ENCODE peak calls at places on chromosome 21, in eight cellular contexts. B is neural crest cell; R is NCI-H748 treated with DMSO at 0.1 percent for 48 hours; D is psoas muscle; L is endothelial cell; U is posterior vena cava; Z is effector memory CD8-positive, alpha-beta T cell; X is naive thymus-derived CD8-positive, alpha-beta T cell. J is an unnamed sample.

GRCh38 chr21:35909456-35910178 is 150.7 kb downstream of the SETD4 start:
- DNase-seq in Z (no peak), X (no peak), D (no peak), B (no peak), U (no peak), L (no peak), R (no peak), J (no peak)

GRCh38 chr21:16002872-16003466 is 273.2 kb downstream of the USP25 start:
- DNase-seq in Z (no peak), X (no peak), U (no peak), L (no peak), R (no peak), B (no peak), D (no peak), J (no peak)

GRCh38 chr21:26501622-26502021 is 71.5 kb downstream of the CYYR1 start:
- DNase-seq in U (no peak), D (no peak), Z (no peak), X (no peak), R (no peak), B (no peak), L (no peak), J (no peak)

GRCh38 chr21:41651396-41651795 is 115.5 kb downstream of the RIPK4 start:
- DNase-seq in X (no peak), D (no peak), R (no peak), B (no peak), L (no peak), U (peak; percentile 60), Z (no peak), J (no peak)

GRCh38 chr21:32994305-32994704 is 31.4 kb upstream of the OLIG2 start:
- DNase-seq in D (no peak), Z (no peak), L (peak; percentile 11), X (no peak), B (no peak), R (peak; percentile 14), U (no peak), J (peak; percentile 59)

GRCh38 chr21:41877901-41878830 is 978 bp downstream of the PRDM15 start:
- DNase-seq in X (no peak), R (no peak), L (no peak), B (no peak), U (peak; percentile 77), D (peak; percentile 54), Z (peak; percentile 12), J (peak; percentile 67)

GRCh38 chr21:40846566-40847411 is at the start of gene DSCAM:
- DNase-seq in Z (no peak), L (peak; percentile 24), D (no peak), U (no peak), B (peak; percentile 28), X (no peak), R (peak; percentile 40), J (no peak)

GRCh38 chr21:35084869-35085268 is 35.8 kb upstream of the RUNX1 start:
- DNase-seq in B (no peak), L (no peak), D (no peak), Z (no peak), X (no peak), R (no peak), U (no peak), J (no peak)

GRCh38 chr21:34883501-34884271 is 165.4 kb downstream of the RUNX1 start:
- DNase-seq in U (no peak), Z (no peak), B (no peak), L (no peak), R (no peak), X (no peak), D (no peak), J (no peak)

GRCh38 chr21:43681650-43682049 is 22.3 kb downstream of the RRP1B start:
- DNase-seq in L (no peak), Z (no peak), U (no peak), B (no peak), X (no peak), D (no peak), R (no peak), J (no peak)

GRCh38 chr21:28439852-28440251 is 552.8 kb downstream of the LTN1 start:
- DNase-seq in D (no peak), X (no peak), L (no peak), U (no peak), B (no peak), Z (no peak), R (no peak), J (no peak)

GRCh38 chr21:41816583-41817165 is 49.8 kb upstream of the RIPK4 start:
- DNase-seq in B (peak; percentile 57), Z (peak; percentile 38), U (no peak), X (peak; percentile 52), L (peak; percentile 76), D (no peak), R (no peak), J (peak; percentile 87)

GRCh38 chr21:33135925-33136324 is 66.0 kb downstream of the OLIG1 start:
- DNase-seq in Z (no peak), U (no peak), L (no peak), R (no peak), B (no peak), D (no peak), X (no peak), J (no peak)

GRCh38 chr21:38721055-38721454 is 84.7 kb upstream of the ETS2 start:
- DNase-seq in D (no peak), Z (no peak), X (no peak), R (no peak), L (no peak), B (no peak), U (no peak), J (no peak)

GRCh38 chr21:26159869-26160268 is 10.7 kb downstream of the APP start:
- DNase-seq in B (no peak), X (no peak), R (no peak), D (no peak), L (no peak), Z (no peak), U (no peak), J (no peak)

GRCh38 chr21:17793675-17794123 is 25.5 kb downstream of the C21orf91 start:
- DNase-seq in X (no peak), R (no peak), B (no peak), L (no peak), Z (peak; percentile 3), U (no peak), D (no peak), J (peak; percentile 78)

GRCh38 chr21:43196789-43197188 is 28.0 kb downstream of the CRYAA start:
- DNase-seq in L (no peak), U (peak; percentile 46), X (no peak), R (peak; percentile 38), Z (no peak), D (peak; percentile 51), B (no peak), J (no peak)

GRCh38 chr21:41843584-41843983 is 35.6 kb downstream of the PRDM15 start:
- DNase-seq in B (no peak), L (no peak), R (no peak), U (no peak), X (no peak), Z (no peak), D (no peak), J (no peak)

GRCh38 chr21:40512590-40512989 is 334.4 kb downstream of the DSCAM start:
- DNase-seq in D (no peak), B (peak; percentile 16), X (no peak), R (no peak), U (no peak), L (no peak), Z (no peak), J (peak; percentile 31)

GRCh38 chr21:41712201-41712600 is 54.7 kb downstream of the RIPK4 start:
- DNase-seq in R (no peak), U (peak; percentile 56), B (no peak), Z (no peak), X (no peak), L (no peak), D (peak; percentile 19), J (no peak)

GRCh38 chr21:42684109-42684916 is 30.9 kb downstream of the PDE9A start:
- DNase-seq in L (no peak), B (no peak), R (no peak), Z (peak; percentile 29), D (peak; percentile 53), U (no peak), X (peak; percentile 54), J (no peak)

GRCh38 chr21:14114251-14114650 is 96.5 kb downstream of the LIPI start:
- DNase-seq in X (no peak), B (no peak), U (no peak), L (no peak), D (no peak), Z (no peak), R (peak; percentile 30), J (no peak)

GRCh38 chr21:34092241-34092921 is 19.0 kb downstream of the MRPS6 start:
- DNase-seq in U (no peak), R (peak; percentile 10), L (no peak), X (no peak), B (no peak), D (no peak), Z (no peak), J (no peak)

GRCh38 chr21:24824209-24824608 is 783.1 kb downstream of the MRPL39 start:
- DNase-seq in L (no peak), D (no peak), B (no peak), X (no peak), R (no peak), Z (no peak), U (no peak), J (peak; percentile 59)